ENCODE peak calls at places on chromosomes 4 and X, in five cellular contexts. X, C, V, W and K are unnamed samples.

GRCh38 chrX:42396136-42396535 is 381.8 kb downstream of the PPP1R2C start:
- DNase-seq in V (no peak), C (no peak), W (no peak), X (no peak), K (no peak)

GRCh38 chrX:53362439-53362838 is 60.0 kb downstream of the SMC1A start:
- DNase-seq in V (no peak), C (no peak), W (no peak), X (no peak), K (no peak)

GRCh38 chr4:105588252-105588651 is 35.8 kb downstream of the ARHGEF38 start:
- DNase-seq in X (no peak), W (no peak), V (no peak), C (no peak), K (peak; percentile 67)

GRCh38 chrX:152601848-152602616 is 35.7 kb upstream of the GABRQ start:
- DNase-seq in W (peak; percentile 72), X (no peak), C (peak; percentile 19), V (no peak), K (peak; percentile 16)

GRCh38 chr4:141346144-141346543 is 125.4 kb downstream of the ZNF330 start:
- DNase-seq in C (peak; percentile 14), W (no peak), X (no peak), V (no peak), K (peak; percentile 9)

GRCh38 chr4:37478151-37478550 is 208.0 kb downstream of the RELL1 start:
- DNase-seq in W (no peak), C (no peak), V (no peak), X (no peak), K (no peak)

GRCh38 chr4:29708473-29708872 is 1011.7 kb upstream of the PCDH7 start:
- DNase-seq in W (no peak), V (no peak), C (no peak), X (no peak), K (no peak)

GRCh38 chr4:113971706-113972360 is 7.6 kb downstream of the ARSJ start:
- DNase-seq in V (no peak), C (no peak), W (no peak), X (no peak), K (no peak)

GRCh38 chr4:37928896-37929537 is 31.2 kb upstream of the PTTG2 start:
- DNase-seq in C (no peak), V (no peak), X (no peak), W (no peak), K (peak; percentile 28)

GRCh38 chr4:59728496-59728895 is 1471.6 kb upstream of the ADGRL3 start:
- DNase-seq in W (no peak), C (no peak), V (no peak), X (no peak), K (no peak)

GRCh38 chr4:158444621-158445020 is 77.1 kb upstream of the RXFP1 start:
- DNase-seq in C (no peak), X (no peak), W (no peak), V (no peak), K (no peak)

GRCh38 chrX:119880552-119881437 is 9.2 kb downstream of the NDUFA1 start:
- DNase-seq in C (peak; percentile 76), X (peak; percentile 23), V (no peak), W (peak; percentile 65), K (peak; percentile 57)

GRCh38 chr4:16833722-16834121 is 64.7 kb downstream of the LDB2 start:
- DNase-seq in V (no peak), W (no peak), X (no peak), C (no peak), K (no peak)

GRCh38 chr4:8571702-8572685 is 8.2 kb upstream of the GPR78 start:
- DNase-seq in X (no peak), C (no peak), W (no peak), V (no peak), K (no peak)

GRCh38 chr4:10582059-10582686 is 102.4 kb downstream of the CLNK start:
- DNase-seq in V (no peak), W (peak; percentile 69), C (peak; percentile 22), X (peak; percentile 20), K (no peak)

GRCh38 chr4:155007660-155008176 is 200.7 kb upstream of the NPY2R start:
- DNase-seq in X (no peak), V (no peak), C (no peak), W (no peak), K (no peak)

GRCh38 chr4:77021614-77022089 is 54.1 kb downstream of the CCNI start:
- DNase-seq in C (no peak), V (no peak), W (no peak), X (no peak), K (no peak)

GRCh38 chr4:119314356-119314755 is 7.6 kb downstream of the FABP2 start:
- DNase-seq in V (peak; percentile 3), X (peak; percentile 21), C (peak; percentile 57), W (peak; percentile 56), K (peak; percentile 21)

GRCh38 chrX:101759000-101759399 is 99.3 kb upstream of the ARMCX2 start:
- DNase-seq in X (peak; percentile 10), V (no peak), C (peak; percentile 38), W (peak; percentile 85), K (peak; percentile 10)

GRCh38 chr4:52957791-52958190 is 95.7 kb downstream of the RASL11B start:
- DNase-seq in V (no peak), X (no peak), C (no peak), W (no peak), K (no peak)

GRCh38 chrX:23749576-23749975 is 6.5 kb upstream of the ACOT9 start:
- DNase-seq in W (no peak), X (no peak), C (no peak), V (no peak), K (no peak)

GRCh38 chrX:148047216-148047615 is 66.1 kb downstream of the FMR1NB start:
- DNase-seq in C (no peak), X (no peak), W (no peak), V (no peak), K (no peak)

GRCh38 chr4:168630445-168631187 is 133.8 kb downstream of the PALLD start:
- DNase-seq in W (no peak), V (no peak), C (no peak), X (no peak), K (no peak)
- H3K4me3 ChIP-seq in W (peak overlapping the region; percentile 85), V (no peak overlapping the region), C (no peak overlapping the region), X (no peak overlapping the region), K (no peak overlapping the region)

GRCh38 chr4:176635372-176636261 is 157.1 kb downstream of the VEGFC start:
- DNase-seq in W (no peak), X (no peak), V (no peak), C (no peak), K (no peak)
- H3K4me3 ChIP-seq in W (no peak overlapping the region), X (no peak overlapping the region), V (no peak overlapping the region), C (no peak overlapping the region), K (no peak overlapping the region)

GRCh38 chrX:104270212-104270611 is 15.5 kb upstream of the ESX1 start:
- DNase-seq in X (no peak), C (no peak), W (peak; percentile 58), V (no peak), K (no peak)

GRCh38 chrX:104270916-104271512 is 16.3 kb upstream of the ESX1 start:
- DNase-seq in V (no peak), X (peak; percentile 13), C (peak; percentile 1), W (peak; percentile 86), K (peak; percentile 22)
- H3K4me3 ChIP-seq in V (peak overlapping the region; percentile 53), X (peak overlapping the region; percentile 35), C (no peak overlapping the region), W (no peak overlapping the region), K (peak overlapping the region; percentile 3)

DNA sequence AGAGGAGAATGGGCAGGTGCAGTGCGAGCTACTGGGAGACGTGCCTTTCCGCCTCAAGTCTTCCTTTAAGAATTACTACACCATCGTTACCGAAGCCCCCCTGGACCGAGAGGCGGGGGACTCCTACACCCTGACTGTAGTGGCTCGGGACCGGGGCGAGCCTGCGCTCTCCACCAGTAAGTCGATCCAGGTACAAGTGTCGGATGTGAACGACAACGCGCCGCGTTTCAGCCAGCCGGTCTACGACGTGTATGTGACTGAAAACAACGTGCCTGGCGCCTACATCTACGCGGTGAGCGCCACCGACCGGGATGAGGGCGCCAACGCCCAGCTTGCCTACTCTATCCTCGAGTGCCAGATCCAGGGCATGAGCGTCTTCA is 2.2 kb downstream of the PCDH10 start:
- DNase-seq in W (peak; percentile 80), X (no peak), V (no peak), C (no peak), K (no peak)
- H3K4me3 ChIP-seq in W (peak overlapping the region; percentile 98), X (no peak overlapping the region), V (no peak overlapping the region), C (no peak overlapping the region), K (no peak overlapping the region)

DNA sequence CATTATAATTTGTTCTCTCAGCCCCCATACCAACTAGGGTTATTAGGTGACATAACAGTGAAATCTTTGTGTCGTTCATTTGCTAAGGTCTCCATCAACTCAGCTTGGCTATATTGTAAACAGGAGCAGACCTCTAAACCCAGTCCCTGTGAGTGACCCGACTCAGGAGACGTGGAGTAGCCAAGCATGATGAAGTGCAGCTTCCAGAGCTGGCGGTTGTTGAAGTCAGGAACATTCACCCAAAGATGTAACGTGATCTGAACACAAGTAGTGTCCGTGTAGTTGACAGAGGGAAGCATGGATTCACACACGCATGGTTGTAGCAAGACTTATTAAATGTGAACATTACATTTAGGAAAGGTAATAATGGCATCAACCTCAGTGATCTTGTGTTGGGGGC is 102.3 kb downstream of the FAM193A start:
- DNase-seq in V (no peak), W (no peak), X (no peak), C (no peak), K (no peak)
- H3K4me3 ChIP-seq in V (no peak overlapping the region), W (no peak overlapping the region), X (no peak overlapping the region), C (no peak overlapping the region), K (no peak overlapping the region)

GRCh38 chrX:136162827-136163427 is 15.6 kb downstream of the FHL1 start:
- DNase-seq in X (peak; percentile 35), V (no peak), W (peak; percentile 85), C (peak; percentile 42), K (no peak)
- H3K4me3 ChIP-seq in X (no peak overlapping the region), V (no peak overlapping the region), W (no peak overlapping the region), C (no peak overlapping the region), K (no peak overlapping the region)

GRCh38 chr4:48069026-48069425 is 52.5 kb downstream of the NIPAL1 start:
- DNase-seq in V (no peak), W (no peak), C (no peak), X (no peak), K (no peak)

GRCh38 chr4:48068182-48068581 is 51.6 kb downstream of the NIPAL1 start:
- DNase-seq in X (no peak), W (no peak), V (no peak), C (no peak), K (no peak)

GRCh38 chr4:48065587-48066052 is 49.0 kb downstream of the NIPAL1 start:
- DNase-seq in V (no peak), X (no peak), C (no peak), W (no peak), K (no peak)

GRCh38 chr4:48064349-48064748 is 47.8 kb downstream of the NIPAL1 start:
- DNase-seq in V (no peak), C (no peak), W (no peak), X (no peak), K (peak; percentile 35)

GRCh38 chr4:48067536-48067935 is 51.0 kb downstream of the NIPAL1 start:
- DNase-seq in W (no peak), V (no peak), X (no peak), C (no peak), K (no peak)
- H3K4me3 ChIP-seq in W (no peak overlapping the region), V (no peak overlapping the region), X (no peak overlapping the region), C (no peak overlapping the region), K (no peak overlapping the region)

GRCh38 chrX:46380148-46380752 is 165.0 kb downstream of the ZNF674 start:
- DNase-seq in X (no peak), C (no peak), V (no peak), W (no peak), K (no peak)
- H3K4me3 ChIP-seq in X (no peak overlapping the region), C (no peak overlapping the region), V (no peak overlapping the region), W (no peak overlapping the region), K (no peak overlapping the region)